ENCODE peak calls at places on chromosome 18, in ten cellular contexts. I is OCI-LY7; M is CD8-positive, alpha-beta T cell; D is PC-3; R is nephron progenitor cell; V is body of pancreas; F is activated CD8-positive, alpha-beta T cell treated with anti-CD3 and anti-CD28 coated beads for 36 hours; B is B cell; O is A549; G is uterus. W is an unnamed sample.

GRCh38 chr18:68215931-68216330 is 499.0 kb downstream of the TMX3 start:
- DNase-seq in I (no peak), M (no peak), D (peak; percentile 91), R (no peak), V (no peak), F (no peak), B (no peak), O (no peak), G (no peak), W (no peak)

GRCh38 chr18:48295586-48296311 is 113.4 kb downstream of the ZBTB7C start:
- DNase-seq in I (no peak), M (no peak), D (no peak), R (peak; percentile 27), V (no peak), F (no peak), B (no peak), O (no peak), G (no peak), W (no peak)

GRCh38 chr18:26548144-26549102 is at the start of gene KCTD1:
- DNase-seq in I (peak; percentile 89), M (peak; percentile 49), D (peak; percentile 80), R (peak; percentile 79), V (peak; percentile 83), F (peak; percentile 87), B (peak; percentile 73), O (peak; percentile 90), G (peak; percentile 67), W (peak; percentile 90)

GRCh38 chr18:48230459-48231113 is 178.6 kb downstream of the ZBTB7C start:
- DNase-seq in I (peak; percentile 14), M (no peak), D (peak; percentile 48), R (peak; percentile 76), V (no peak), F (peak; percentile 28), B (no peak), O (peak; percentile 66), G (no peak), W (no peak)

GRCh38 chr18:58887613-58887963 is 22.9 kb downstream of the ZNF532 start:
- DNase-seq in I (peak; percentile 57), M (no peak), D (peak; percentile 84), R (no peak), V (no peak), F (peak; percentile 52), B (peak; percentile 71), O (no peak), G (peak; percentile 36), W (no peak)

GRCh38 chr18:27808678-27809077 is 368.3 kb downstream of the CDH2 start:
- DNase-seq in I (no peak), M (no peak), D (no peak), R (no peak), V (no peak), F (no peak), B (no peak), O (no peak), G (no peak), W (no peak)

GRCh38 chr18:58584219-58585127 is 44.4 kb downstream of the ALPK2 start:
- DNase-seq in I (no peak), M (no peak), D (peak; percentile 39), R (no peak), V (no peak), F (no peak), B (no peak), O (peak; percentile 50), G (no peak), W (no peak)

GRCh38 chr18:435940-436339 is 64.6 kb downstream of the COLEC12 start:
- DNase-seq in I (no peak), M (no peak), D (no peak), R (no peak), V (no peak), F (no peak), B (no peak), O (no peak), G (no peak), W (no peak)

GRCh38 chr18:23226930-23227728 is 91.8 kb downstream of the CABLES1 start:
- DNase-seq in I (no peak), M (no peak), D (peak; percentile 45), R (no peak), V (no peak), F (no peak), B (no peak), O (no peak), G (peak; percentile 69), W (no peak)

GRCh38 chr18:24475926-24476589 is 15.6 kb downstream of the HRH4 start:
- DNase-seq in I (no peak), M (no peak), D (no peak), R (no peak), V (no peak), F (no peak), B (no peak), O (no peak), G (no peak), W (no peak)

GRCh38 chr18:22168360-22168921 is 948 bp upstream of the GATA6 start:
- DNase-seq in I (no peak), M (no peak), D (peak; percentile 41), R (peak; percentile 47), V (peak; percentile 59), F (peak; percentile 42), B (no peak), O (peak; percentile 45), G (peak; percentile 40), W (no peak)

GRCh38 chr18:26003391-26003790 is 87.0 kb downstream of the SS18 start:
- DNase-seq in I (no peak), M (no peak), D (peak; percentile 14), R (no peak), V (peak; percentile 22), F (no peak), B (no peak), O (no peak), G (no peak), W (no peak)

GRCh38 chr18:21763846-21764646 is 23.5 kb downstream of the MIB1 start:
- DNase-seq in I (no peak), M (no peak), D (no peak), R (no peak), V (no peak), F (no peak), B (no peak), O (no peak), G (no peak), W (no peak)

GRCh38 chr18:35408843-35409261 is 31.7 kb upstream of the ZNF396 start:
- DNase-seq in I (no peak), M (no peak), D (no peak), R (no peak), V (peak; percentile 17), F (no peak), B (no peak), O (no peak), G (no peak), W (no peak)

GRCh38 chr18:62131305-62131909 is 55.4 kb downstream of the PIGN start:
- DNase-seq in I (peak; percentile 50), M (peak; percentile 64), D (peak; percentile 74), R (peak; percentile 70), V (peak; percentile 55), F (peak; percentile 64), B (peak; percentile 51), O (peak; percentile 50), G (peak; percentile 48), W (no peak)

GRCh38 chr18:12843420-12844346 is 40.4 kb downstream of the PTPN2 start:
- DNase-seq in I (no peak), M (no peak), D (no peak), R (no peak), V (no peak), F (no peak), B (no peak), O (no peak), G (no peak), W (no peak)

GRCh38 chr18:9823805-9824473 is 61.8 kb upstream of the TXNDC2 start:
- DNase-seq in I (no peak), M (no peak), D (no peak), R (no peak), V (no peak), F (no peak), B (no peak), O (no peak), G (no peak), W (no peak)

GRCh38 chr18:11327656-11328055 is 178.3 kb upstream of the PIEZO2 start:
- DNase-seq in I (no peak), M (no peak), D (no peak), R (no peak), V (no peak), F (no peak), B (no peak), O (no peak), G (no peak), W (no peak)

GRCh38 chr18:67730884-67731283 is 214.4 kb upstream of the DSEL start:
- DNase-seq in I (no peak), M (no peak), D (peak; percentile 94), R (no peak), V (no peak), F (no peak), B (no peak), O (peak; percentile 49), G (no peak), W (no peak)

GRCh38 chr18:31687529-31687928 is 3.1 kb upstream of the B4GALT6 start:
- DNase-seq in I (no peak), M (no peak), D (no peak), R (no peak), V (no peak), F (no peak), B (no peak), O (no peak), G (no peak), W (no peak)
- TF ChIP-seq CTCF in I (peak; percentile 54), M (no peak), D (peak; percentile 23), R (peak; percentile 7), V (no peak), F (no peak), B (no peak), O (no peak), G (no peak), W (peak; percentile 70)

GRCh38 chr18:52869942-52870907 is 530.2 kb downstream of the DCC start:
- DNase-seq in I (no peak), M (no peak), D (no peak), R (peak; percentile 5), V (no peak), F (no peak), B (no peak), O (peak; percentile 1), G (no peak), W (no peak)
- TF ChIP-seq CTCF in I (no peak), M (no peak), D (no peak), R (peak; percentile 16), V (peak; percentile 56), F (no peak), B (no peak), O (no peak), G (no peak), W (no peak)

DNA sequence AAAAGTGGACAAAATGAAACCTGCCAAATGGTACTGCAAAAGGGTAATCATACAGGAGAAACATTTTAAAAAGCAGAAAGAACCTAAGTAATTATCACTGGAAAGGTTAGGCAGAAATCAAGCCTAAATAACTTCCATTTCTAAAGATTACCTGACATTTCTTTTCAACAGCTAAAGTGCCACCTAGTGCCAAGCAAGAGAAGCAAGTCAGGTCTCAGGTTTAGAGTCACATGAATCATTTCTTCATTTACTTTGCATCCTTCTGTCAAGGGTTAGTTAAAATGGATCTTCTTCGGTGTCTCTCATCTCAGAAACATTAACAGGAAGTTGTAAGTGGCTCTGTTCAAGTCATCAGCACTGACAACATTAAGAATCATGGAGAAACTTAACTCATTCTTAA is 90.3 kb downstream of the AKAIN1 start:
- DNase-seq in I (peak; percentile 24), M (no peak), D (peak; percentile 4), R (no peak), V (no peak), F (no peak), B (no peak), O (peak; percentile 0), G (no peak), W (no peak)
- TF ChIP-seq CTCF in I (peak; percentile 80), M (no peak), D (peak; percentile 55), R (no peak), V (no peak), F (no peak), B (no peak), O (peak; percentile 11), G (no peak), W (peak; percentile 53)

GRCh38 chr18:3538954-3539617 is 89.1 kb downstream of the TGIF1 start:
- DNase-seq in I (no peak), M (no peak), D (peak; percentile 25), R (no peak), V (no peak), F (no peak), B (no peak), O (no peak), G (no peak), W (no peak)
- TF ChIP-seq CTCF in I (no peak), M (no peak), D (no peak), R (no peak), V (no peak), F (no peak), B (no peak), O (no peak), G (no peak), W (no peak)

W was measured in chondrocyte.